ENCODE peak calls at places on chromosomes 4 and X, in five cellular contexts. T, O, W, S and N are unnamed samples.

GRCh38 chrX:85963736-85964135 is 83.6 kb downstream of the CHM start:
- DNase-seq in T (no peak), O (no peak), W (peak; percentile 74), S (peak; percentile 65), N (peak; percentile 39)

GRCh38 chr4:88696620-88697019 is 1.0 kb downstream of the NAP1L5 start:
- DNase-seq in T (no peak), O (no peak), W (peak; percentile 23), S (no peak), N (no peak)

GRCh38 chrX:148333989-148334388 is 166.4 kb upstream of the AFF2 start:
- DNase-seq in T (no peak), O (no peak), W (no peak), S (no peak), N (no peak)

GRCh38 chr4:138110815-138111214 is 131.3 kb downstream of the SLC7A11 start:
- DNase-seq in T (no peak), O (no peak), W (peak; percentile 51), S (no peak), N (no peak)

GRCh38 chr4:150583287-150584197 is 1.6 kb downstream of the MAB21L2 start:
- DNase-seq in T (no peak), O (no peak), W (peak; percentile 36), S (peak; percentile 28), N (no peak)

GRCh38 chr4:116400480-116400879 is 684.9 kb downstream of the TRAM1L1 start:
- DNase-seq in T (no peak), O (no peak), W (no peak), S (peak; percentile 13), N (no peak)

GRCh38 chrX:107752714-107753113 is 22.9 kb downstream of the TSC22D3 start:
- DNase-seq in T (no peak), O (no peak), W (no peak), S (no peak), N (no peak)

GRCh38 chrX:125497667-125498066 is 178.0 kb downstream of the TEX13C start:
- DNase-seq in T (no peak), O (no peak), W (no peak), S (no peak), N (no peak)

GRCh38 chr4:28788929-28789490 is 1928.4 kb downstream of the STIM2 start:
- DNase-seq in T (no peak), O (peak; percentile 14), W (no peak), S (no peak), N (no peak)

GRCh38 chr4:68361146-68361589 is 11.3 kb upstream of the YTHDC1 start:
- DNase-seq in T (no peak), O (no peak), W (peak; percentile 62), S (peak; percentile 22), N (no peak)

GRCh38 chrX:40105016-40105790 is 7.4 kb upstream of the BCOR start:
- DNase-seq in T (peak; percentile 75), O (peak; percentile 50), W (peak; percentile 35), S (no peak), N (no peak)

GRCh38 chrX:150476183-150476699 is 92.2 kb upstream of the MTM1 start:
- DNase-seq in T (no peak), O (no peak), W (peak; percentile 4), S (no peak), N (peak; percentile 35)

GRCh38 chr4:2060578-2061207 is 1.6 kb downstream of the NAT8L start:
- DNase-seq in T (peak; percentile 49), O (no peak), W (no peak), S (no peak), N (no peak)

GRCh38 chrX:111823068-111823467 is 52.9 kb upstream of the TRPC5OS start:
- DNase-seq in T (no peak), O (no peak), W (peak; percentile 1), S (peak; percentile 2), N (no peak)

GRCh38 chrX:74187211-74187610 is 116.8 kb upstream of the ZCCHC13 start:
- DNase-seq in T (no peak), O (no peak), W (no peak), S (no peak), N (no peak)

GRCh38 chrX:314781-315595 is 3.6 kb downstream of the GTPBP6 start:
- DNase-seq in T (peak; percentile 51), O (no peak), W (no peak), S (no peak), N (no peak)

GRCh38 chrX:48696301-48697181 is at the start of gene SUV39H1:
- DNase-seq in T (peak; percentile 95), O (peak; percentile 88), W (peak; percentile 83), S (peak; percentile 69), N (peak; percentile 58)

GRCh38 chr4:162116085-162116784 is 47.6 kb downstream of the FSTL5 start:
- DNase-seq in T (no peak), O (no peak), W (no peak), S (no peak), N (no peak)

GRCh38 chrX:47285762-47286320 is 53.0 kb downstream of the USP11 start:
- DNase-seq in T (no peak), O (no peak), W (peak; percentile 3), S (no peak), N (no peak)

GRCh38 chrX:623599-624323 is 6.8 kb upstream of the SHOX start:
- DNase-seq in T (no peak), O (peak; percentile 9), W (peak; percentile 44), S (no peak), N (no peak)

GRCh38 chr4:101086801-101087586 is 260.3 kb downstream of the PPP3CA start:
- DNase-seq in T (no peak), O (no peak), W (no peak), S (no peak), N (no peak)

GRCh38 chrX:149521438-149521837 is 16.3 kb upstream of the IDS start:
- DNase-seq in T (no peak), O (no peak), W (no peak), S (no peak), N (no peak)

GRCh38 chr4:54901202-54901601 is 224.2 kb downstream of the KDR start:
- DNase-seq in T (no peak), O (peak; percentile 12), W (no peak), S (no peak), N (no peak)

DNA sequence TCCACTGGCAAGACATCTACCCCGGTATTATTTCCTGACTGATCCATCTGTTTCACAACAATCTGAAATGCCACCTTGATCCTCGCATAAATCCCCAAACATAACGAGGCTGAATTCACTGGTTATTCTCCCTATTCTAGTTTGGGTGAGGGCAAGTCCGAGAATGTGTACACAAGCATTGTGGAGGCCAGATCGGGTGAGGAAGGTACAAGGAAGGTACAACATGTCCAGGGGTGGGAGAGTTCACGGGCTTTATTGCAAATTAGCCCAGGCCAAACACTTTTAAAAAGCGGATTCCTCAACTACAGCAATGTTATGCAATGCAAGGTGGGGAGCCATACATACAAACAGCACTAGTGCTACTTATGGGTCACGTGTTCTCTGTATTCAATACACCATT is 82.0 kb upstream of the STS start:
- DNase-seq in T (no peak), O (no peak), W (no peak), S (no peak), N (no peak)
- H3K4me3 ChIP-seq in T (no peak overlapping the region), O (no peak overlapping the region), W (no peak overlapping the region), S (no peak overlapping the region), N (no peak overlapping the region)

GRCh38 chrX:153766871-153767673 is 3.0 kb downstream of the PLXNB3 start:
- DNase-seq in T (peak; percentile 63), O (no peak), W (no peak), S (no peak), N (no peak)

GRCh38 chrX:153763989-153764755 is at the start of gene PLXNB3:
- DNase-seq in T (peak; percentile 88), O (peak; percentile 61), W (peak; percentile 72), S (peak; percentile 43), N (peak; percentile 19)

GRCh38 chrX:153764786-153765137 is 713 bp downstream of the PLXNB3 start:
- DNase-seq in T (no peak), O (no peak), W (no peak), S (no peak), N (no peak)

GRCh38 chrX:153766098-153766817 is 2.2 kb downstream of the PLXNB3 start:
- DNase-seq in T (peak; percentile 49), O (no peak), W (peak; percentile 59), S (peak; percentile 55), N (peak; percentile 41)

GRCh38 chrX:153765138-153766079 is 1.4 kb downstream of the PLXNB3 start:
- DNase-seq in T (peak; percentile 53), O (no peak), W (no peak), S (no peak), N (no peak)
- H3K4me3 ChIP-seq in T (no peak overlapping the region), O (no peak overlapping the region), W (peak overlapping the region; percentile 50), S (peak overlapping the region; percentile 46), N (peak overlapping the region; percentile 51)

GRCh38 chrX:137549846-137550534 is 15.9 kb upstream of the ZIC3 start:
- DNase-seq in T (no peak), O (no peak), W (no peak), S (no peak), N (no peak)
- H3K4me3 ChIP-seq in T (peak overlapping the region; percentile 6), O (no peak overlapping the region), W (no peak overlapping the region), S (peak overlapping the region; percentile 15), N (no peak overlapping the region)

DNA sequence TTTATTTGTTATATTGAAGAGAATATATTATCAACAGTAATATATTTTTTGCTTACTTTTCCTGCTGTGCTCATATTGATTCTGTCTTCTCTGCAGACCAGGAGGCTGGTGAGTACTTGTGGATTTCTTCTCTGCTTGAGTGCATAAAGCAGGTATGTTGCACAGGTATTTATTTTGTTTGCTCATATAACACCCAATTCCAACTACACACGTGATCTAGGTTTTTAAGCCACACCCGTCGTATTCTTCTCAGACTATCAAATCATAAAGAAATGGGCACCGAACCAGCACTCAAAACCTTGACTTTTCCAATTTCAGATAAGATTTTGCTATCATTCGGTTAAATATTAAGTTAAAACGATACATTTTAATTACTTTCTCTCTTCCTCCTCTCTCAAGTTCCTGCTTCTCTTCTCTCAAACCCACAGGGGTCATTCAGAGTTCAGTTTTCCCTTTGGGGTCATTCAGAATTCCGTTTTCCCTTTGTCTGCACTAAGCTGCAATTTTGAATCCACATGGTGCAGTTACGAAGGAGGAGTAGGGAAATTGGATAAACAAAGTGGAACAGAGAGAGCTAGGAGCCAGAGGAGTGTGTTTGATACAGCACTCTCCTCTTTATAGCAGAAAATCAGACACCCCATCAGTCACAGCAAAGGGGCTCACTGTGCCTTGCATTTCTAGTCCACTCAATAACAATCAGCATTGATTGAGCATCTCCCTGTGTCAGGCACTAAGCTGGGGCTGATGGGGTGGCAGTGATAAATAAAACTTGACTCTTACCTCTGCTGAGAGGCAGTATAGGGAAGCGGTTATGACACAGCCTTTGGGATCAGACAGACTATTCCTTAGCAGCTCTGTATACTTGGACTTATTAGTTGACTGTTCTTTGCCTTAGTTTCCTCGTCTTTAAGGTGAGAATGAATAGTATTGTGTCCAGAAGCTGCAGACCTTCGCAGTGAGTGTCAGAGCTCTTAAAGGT is at the start of gene ADH1C:
- DNase-seq in T (no peak), O (no peak), W (no peak), S (peak; percentile 9), N (no peak)
- H3K4me3 ChIP-seq in T (peak within 1 kb of the TSS; percentile 20), O (no peak within 1 kb of the TSS), W (no peak within 1 kb of the TSS), S (no peak within 1 kb of the TSS), N (no peak within 1 kb of the TSS)

GRCh38 chrX:69163936-69164741 is 1.1 kb downstream of the PJA1 start:
- DNase-seq in T (no peak), O (no peak), W (peak; percentile 13), S (peak; percentile 14), N (no peak)
- H3K4me3 ChIP-seq in T (peak overlapping the region; percentile 76), O (peak overlapping the region; percentile 71), W (peak overlapping the region; percentile 75), S (peak overlapping the region; percentile 77), N (peak overlapping the region; percentile 75)

DNA sequence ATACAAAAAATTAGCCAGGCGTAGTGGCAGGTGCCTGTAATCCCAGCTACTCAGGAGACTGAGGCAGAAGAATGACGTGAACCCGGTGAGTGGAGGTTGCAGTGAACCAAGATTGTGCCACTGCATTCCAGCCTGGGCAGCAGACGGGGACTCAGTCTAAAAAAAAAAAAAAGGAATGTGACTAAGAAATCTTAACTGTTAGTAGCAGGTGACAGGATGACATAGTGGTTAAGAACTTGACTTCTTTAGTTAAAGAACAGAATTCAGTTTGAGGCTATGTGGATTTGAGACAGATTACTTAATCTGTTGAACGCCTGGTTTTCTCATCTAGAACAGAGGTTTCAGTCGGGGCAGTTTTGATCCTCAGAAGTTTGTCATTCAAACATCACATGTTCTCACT is 3.2 kb downstream of the TRMT44 start:
- DNase-seq in T (no peak), O (no peak), W (no peak), S (no peak), N (no peak)
- H3K4me3 ChIP-seq in T (no peak overlapping the region), O (no peak overlapping the region), W (no peak overlapping the region), S (no peak overlapping the region), N (no peak overlapping the region)